ENCODE peak calls at places on chromosome 10, in five cellular contexts. One of them, this sample, is unnamed.

GRCh38 chr10:114839901-114840300 is 18.3 kb downstream of the FHIP2A start:
- DNase-seq in stimulated activated CD8-positive, alpha-beta memory T cell treated with anti-CD3 and anti-CD28 coated beads, Interleukin-15, amount 100 ng/mL, for 24 hours: no peak
- DNase-seq in AG08395: no peak
- DNase-seq in NCI-H2029 treated with DMSO at 0.1 percent for 48 hours: no peak
- DNase-seq in stimulated activated CD4-positive, alpha-beta T cell treated with anti-CD3 and anti-CD28 coated beads, Interleukin-2, amount 100 ng/mL, for 48 hours: no peak
- DNase-seq in this sample: no peak

GRCh38 chr10:129912161-129912917 is 51.7 kb downstream of the EBF3 start:
- DNase-seq in stimulated activated CD8-positive, alpha-beta memory T cell treated with anti-CD3 and anti-CD28 coated beads, Interleukin-15, amount 100 ng/mL, for 24 hours: no peak
- DNase-seq in AG08395: peak
- DNase-seq in NCI-H2029 treated with DMSO at 0.1 percent for 48 hours: no peak
- DNase-seq in stimulated activated CD4-positive, alpha-beta T cell treated with anti-CD3 and anti-CD28 coated beads, Interleukin-2, amount 100 ng/mL, for 48 hours: no peak
- DNase-seq in this sample: no peak

GRCh38 chr10:118915161-118915560 is 114.4 kb upstream of the NANOS1 start:
- DNase-seq in AG08395: no peak
- DNase-seq in stimulated activated CD8-positive, alpha-beta memory T cell treated with anti-CD3 and anti-CD28 coated beads, Interleukin-15, amount 100 ng/mL, for 24 hours: no peak
- DNase-seq in NCI-H2029 treated with DMSO at 0.1 percent for 48 hours: no peak
- DNase-seq in stimulated activated CD4-positive, alpha-beta T cell treated with anti-CD3 and anti-CD28 coated beads, Interleukin-2, amount 100 ng/mL, for 48 hours: no peak
- DNase-seq in this sample: no peak

GRCh38 chr10:88934900-88935672 is 17.5 kb downstream of the ACTA2 start:
- DNase-seq in AG08395: peak
- DNase-seq in stimulated activated CD8-positive, alpha-beta memory T cell treated with anti-CD3 and anti-CD28 coated beads, Interleukin-15, amount 100 ng/mL, for 24 hours: peak
- DNase-seq in stimulated activated CD4-positive, alpha-beta T cell treated with anti-CD3 and anti-CD28 coated beads, Interleukin-2, amount 100 ng/mL, for 48 hours: peak
- DNase-seq in NCI-H2029 treated with DMSO at 0.1 percent for 48 hours: peak
- DNase-seq in this sample: peak

GRCh38 chr10:11684717-11685645 is 57.2 kb upstream of the ECHDC3 start:
- DNase-seq in NCI-H2029 treated with DMSO at 0.1 percent for 48 hours: no peak
- DNase-seq in stimulated activated CD8-positive, alpha-beta memory T cell treated with anti-CD3 and anti-CD28 coated beads, Interleukin-15, amount 100 ng/mL, for 24 hours: peak
- DNase-seq in AG08395: peak
- DNase-seq in stimulated activated CD4-positive, alpha-beta T cell treated with anti-CD3 and anti-CD28 coated beads, Interleukin-2, amount 100 ng/mL, for 48 hours: peak
- DNase-seq in this sample: no peak

GRCh38 chr10:29387269-29387668 is 98.4 kb downstream of the LYZL1 start:
- DNase-seq in NCI-H2029 treated with DMSO at 0.1 percent for 48 hours: peak
- DNase-seq in stimulated activated CD8-positive, alpha-beta memory T cell treated with anti-CD3 and anti-CD28 coated beads, Interleukin-15, amount 100 ng/mL, for 24 hours: no peak
- DNase-seq in AG08395: no peak
- DNase-seq in stimulated activated CD4-positive, alpha-beta T cell treated with anti-CD3 and anti-CD28 coated beads, Interleukin-2, amount 100 ng/mL, for 48 hours: no peak
- DNase-seq in this sample: no peak

GRCh38 chr10:6786579-6787031 is 206.5 kb upstream of the PRKCQ start:
- DNase-seq in AG08395: peak
- DNase-seq in NCI-H2029 treated with DMSO at 0.1 percent for 48 hours: no peak
- DNase-seq in stimulated activated CD8-positive, alpha-beta memory T cell treated with anti-CD3 and anti-CD28 coated beads, Interleukin-15, amount 100 ng/mL, for 24 hours: no peak
- DNase-seq in stimulated activated CD4-positive, alpha-beta T cell treated with anti-CD3 and anti-CD28 coated beads, Interleukin-2, amount 100 ng/mL, for 48 hours: no peak
- DNase-seq in this sample: no peak

GRCh38 chr10:59993931-59994330 is 87.6 kb upstream of the CCDC6 start:
- DNase-seq in AG08395: no peak
- DNase-seq in stimulated activated CD8-positive, alpha-beta memory T cell treated with anti-CD3 and anti-CD28 coated beads, Interleukin-15, amount 100 ng/mL, for 24 hours: no peak
- DNase-seq in NCI-H2029 treated with DMSO at 0.1 percent for 48 hours: no peak
- DNase-seq in stimulated activated CD4-positive, alpha-beta T cell treated with anti-CD3 and anti-CD28 coated beads, Interleukin-2, amount 100 ng/mL, for 48 hours: no peak
- DNase-seq in this sample: no peak

GRCh38 chr10:7218974-7219373 is 191.9 kb downstream of the SFMBT2 start:
- DNase-seq in NCI-H2029 treated with DMSO at 0.1 percent for 48 hours: no peak
- DNase-seq in AG08395: no peak
- DNase-seq in stimulated activated CD4-positive, alpha-beta T cell treated with anti-CD3 and anti-CD28 coated beads, Interleukin-2, amount 100 ng/mL, for 48 hours: no peak
- DNase-seq in stimulated activated CD8-positive, alpha-beta memory T cell treated with anti-CD3 and anti-CD28 coated beads, Interleukin-15, amount 100 ng/mL, for 24 hours: no peak
- DNase-seq in this sample: no peak

GRCh38 chr10:119758448-119758847 is 32.6 kb downstream of the INPP5F start:
- DNase-seq in stimulated activated CD4-positive, alpha-beta T cell treated with anti-CD3 and anti-CD28 coated beads, Interleukin-2, amount 100 ng/mL, for 48 hours: no peak
- DNase-seq in AG08395: no peak
- DNase-seq in stimulated activated CD8-positive, alpha-beta memory T cell treated with anti-CD3 and anti-CD28 coated beads, Interleukin-15, amount 100 ng/mL, for 24 hours: no peak
- DNase-seq in NCI-H2029 treated with DMSO at 0.1 percent for 48 hours: no peak
- DNase-seq in this sample: no peak

GRCh38 chr10:115827650-115828049 is 445.4 kb downstream of the GFRA1 start:
- DNase-seq in NCI-H2029 treated with DMSO at 0.1 percent for 48 hours: no peak
- DNase-seq in stimulated activated CD8-positive, alpha-beta memory T cell treated with anti-CD3 and anti-CD28 coated beads, Interleukin-15, amount 100 ng/mL, for 24 hours: no peak
- DNase-seq in stimulated activated CD4-positive, alpha-beta T cell treated with anti-CD3 and anti-CD28 coated beads, Interleukin-2, amount 100 ng/mL, for 48 hours: no peak
- DNase-seq in AG08395: peak
- DNase-seq in this sample: no peak

GRCh38 chr10:78178940-78179339 is 145.3 kb downstream of the RPS24 start:
- DNase-seq in AG08395: peak
- DNase-seq in NCI-H2029 treated with DMSO at 0.1 percent for 48 hours: peak
- DNase-seq in stimulated activated CD8-positive, alpha-beta memory T cell treated with anti-CD3 and anti-CD28 coated beads, Interleukin-15, amount 100 ng/mL, for 24 hours: no peak
- DNase-seq in stimulated activated CD4-positive, alpha-beta T cell treated with anti-CD3 and anti-CD28 coated beads, Interleukin-2, amount 100 ng/mL, for 48 hours: no peak
- DNase-seq in this sample: no peak

GRCh38 chr10:48291190-48291589 is 15.3 kb upstream of the MAPK8 start:
- DNase-seq in stimulated activated CD8-positive, alpha-beta memory T cell treated with anti-CD3 and anti-CD28 coated beads, Interleukin-15, amount 100 ng/mL, for 24 hours: no peak
- DNase-seq in AG08395: no peak
- DNase-seq in stimulated activated CD4-positive, alpha-beta T cell treated with anti-CD3 and anti-CD28 coated beads, Interleukin-2, amount 100 ng/mL, for 48 hours: no peak
- DNase-seq in NCI-H2029 treated with DMSO at 0.1 percent for 48 hours: no peak
- DNase-seq in this sample: no peak

GRCh38 chr10:36341466-36341865 is 699.4 kb upstream of the FZD8 start:
- DNase-seq in stimulated activated CD4-positive, alpha-beta T cell treated with anti-CD3 and anti-CD28 coated beads, Interleukin-2, amount 100 ng/mL, for 48 hours: no peak
- DNase-seq in NCI-H2029 treated with DMSO at 0.1 percent for 48 hours: no peak
- DNase-seq in stimulated activated CD8-positive, alpha-beta memory T cell treated with anti-CD3 and anti-CD28 coated beads, Interleukin-15, amount 100 ng/mL, for 24 hours: no peak
- DNase-seq in AG08395: no peak
- DNase-seq in this sample: no peak

GRCh38 chr10:66917104-66917503 is 8.7 kb upstream of the LRRTM3 start:
- DNase-seq in stimulated activated CD4-positive, alpha-beta T cell treated with anti-CD3 and anti-CD28 coated beads, Interleukin-2, amount 100 ng/mL, for 48 hours: no peak
- DNase-seq in NCI-H2029 treated with DMSO at 0.1 percent for 48 hours: no peak
- DNase-seq in AG08395: no peak
- DNase-seq in stimulated activated CD8-positive, alpha-beta memory T cell treated with anti-CD3 and anti-CD28 coated beads, Interleukin-15, amount 100 ng/mL, for 24 hours: no peak
- DNase-seq in this sample: no peak

GRCh38 chr10:129411772-129412171 is 55.3 kb upstream of the MGMT start:
- DNase-seq in NCI-H2029 treated with DMSO at 0.1 percent for 48 hours: no peak
- DNase-seq in stimulated activated CD4-positive, alpha-beta T cell treated with anti-CD3 and anti-CD28 coated beads, Interleukin-2, amount 100 ng/mL, for 48 hours: no peak
- DNase-seq in AG08395: no peak
- DNase-seq in stimulated activated CD8-positive, alpha-beta memory T cell treated with anti-CD3 and anti-CD28 coated beads, Interleukin-15, amount 100 ng/mL, for 24 hours: no peak
- DNase-seq in this sample: no peak

GRCh38 chr10:14533295-14533694 is 202.6 kb upstream of the FRMD4A start:
- DNase-seq in AG08395: no peak
- DNase-seq in NCI-H2029 treated with DMSO at 0.1 percent for 48 hours: no peak
- DNase-seq in stimulated activated CD8-positive, alpha-beta memory T cell treated with anti-CD3 and anti-CD28 coated beads, Interleukin-15, amount 100 ng/mL, for 24 hours: no peak
- DNase-seq in stimulated activated CD4-positive, alpha-beta T cell treated with anti-CD3 and anti-CD28 coated beads, Interleukin-2, amount 100 ng/mL, for 48 hours: no peak
- DNase-seq in this sample: no peak

GRCh38 chr10:124522131-124522902 is 60.7 kb downstream of the LHPP start:
- DNase-seq in stimulated activated CD8-positive, alpha-beta memory T cell treated with anti-CD3 and anti-CD28 coated beads, Interleukin-15, amount 100 ng/mL, for 24 hours: no peak
- DNase-seq in stimulated activated CD4-positive, alpha-beta T cell treated with anti-CD3 and anti-CD28 coated beads, Interleukin-2, amount 100 ng/mL, for 48 hours: no peak
- DNase-seq in NCI-H2029 treated with DMSO at 0.1 percent for 48 hours: no peak
- DNase-seq in AG08395: no peak
- DNase-seq in this sample: no peak

GRCh38 chr10:75894761-75895160 is 463.3 kb downstream of the LRMDA start:
- DNase-seq in stimulated activated CD4-positive, alpha-beta T cell treated with anti-CD3 and anti-CD28 coated beads, Interleukin-2, amount 100 ng/mL, for 48 hours: no peak
- DNase-seq in NCI-H2029 treated with DMSO at 0.1 percent for 48 hours: no peak
- DNase-seq in AG08395: no peak
- DNase-seq in stimulated activated CD8-positive, alpha-beta memory T cell treated with anti-CD3 and anti-CD28 coated beads, Interleukin-15, amount 100 ng/mL, for 24 hours: no peak
- DNase-seq in this sample: no peak

GRCh38 chr10:87930141-87930540 is 66.7 kb downstream of the PTEN start:
- DNase-seq in stimulated activated CD8-positive, alpha-beta memory T cell treated with anti-CD3 and anti-CD28 coated beads, Interleukin-15, amount 100 ng/mL, for 24 hours: no peak
- DNase-seq in AG08395: no peak
- DNase-seq in NCI-H2029 treated with DMSO at 0.1 percent for 48 hours: no peak
- DNase-seq in stimulated activated CD4-positive, alpha-beta T cell treated with anti-CD3 and anti-CD28 coated beads, Interleukin-2, amount 100 ng/mL, for 48 hours: no peak
- DNase-seq in this sample: no peak

GRCh38 chr10:131022981-131023380 is 288.5 kb downstream of the TCERG1L start:
- DNase-seq in stimulated activated CD8-positive, alpha-beta memory T cell treated with anti-CD3 and anti-CD28 coated beads, Interleukin-15, amount 100 ng/mL, for 24 hours: no peak
- DNase-seq in NCI-H2029 treated with DMSO at 0.1 percent for 48 hours: no peak
- DNase-seq in stimulated activated CD4-positive, alpha-beta T cell treated with anti-CD3 and anti-CD28 coated beads, Interleukin-2, amount 100 ng/mL, for 48 hours: no peak
- DNase-seq in AG08395: no peak
- DNase-seq in this sample: no peak

GRCh38 chr10:124076334-124076733 is 17.1 kb downstream of the CHST15 start:
- DNase-seq in stimulated activated CD4-positive, alpha-beta T cell treated with anti-CD3 and anti-CD28 coated beads, Interleukin-2, amount 100 ng/mL, for 48 hours: no peak
- DNase-seq in NCI-H2029 treated with DMSO at 0.1 percent for 48 hours: no peak
- DNase-seq in AG08395: no peak
- DNase-seq in stimulated activated CD8-positive, alpha-beta memory T cell treated with anti-CD3 and anti-CD28 coated beads, Interleukin-15, amount 100 ng/mL, for 24 hours: no peak
- DNase-seq in this sample: no peak

GRCh38 chr10:62082729-62083412 is 181.4 kb downstream of the ARID5B start:
- DNase-seq in stimulated activated CD8-positive, alpha-beta memory T cell treated with anti-CD3 and anti-CD28 coated beads, Interleukin-15, amount 100 ng/mL, for 24 hours: no peak
- DNase-seq in AG08395: no peak
- DNase-seq in NCI-H2029 treated with DMSO at 0.1 percent for 48 hours: no peak
- DNase-seq in stimulated activated CD4-positive, alpha-beta T cell treated with anti-CD3 and anti-CD28 coated beads, Interleukin-2, amount 100 ng/mL, for 48 hours: no peak
- DNase-seq in this sample: peak

GRCh38 chr10:124722812-124723783 is 21.1 kb downstream of the FAM53B start:
- DNase-seq in AG08395: no peak
- DNase-seq in stimulated activated CD4-positive, alpha-beta T cell treated with anti-CD3 and anti-CD28 coated beads, Interleukin-2, amount 100 ng/mL, for 48 hours: peak
- DNase-seq in NCI-H2029 treated with DMSO at 0.1 percent for 48 hours: no peak
- DNase-seq in stimulated activated CD8-positive, alpha-beta memory T cell treated with anti-CD3 and anti-CD28 coated beads, Interleukin-15, amount 100 ng/mL, for 24 hours: no peak
- DNase-seq in this sample: no peak

GRCh38 chr10:80041162-80041561 is 37.3 kb upstream of the TMEM254 start:
- DNase-seq in NCI-H2029 treated with DMSO at 0.1 percent for 48 hours: no peak
- DNase-seq in stimulated activated CD4-positive, alpha-beta T cell treated with anti-CD3 and anti-CD28 coated beads, Interleukin-2, amount 100 ng/mL, for 48 hours: no peak
- DNase-seq in AG08395: no peak
- DNase-seq in stimulated activated CD8-positive, alpha-beta memory T cell treated with anti-CD3 and anti-CD28 coated beads, Interleukin-15, amount 100 ng/mL, for 24 hours: no peak
- DNase-seq in this sample: no peak

GRCh38 chr10:111944331-111944730 is 239.2 kb downstream of the GPAM start:
- DNase-seq in stimulated activated CD8-positive, alpha-beta memory T cell treated with anti-CD3 and anti-CD28 coated beads, Interleukin-15, amount 100 ng/mL, for 24 hours: no peak
- DNase-seq in stimulated activated CD4-positive, alpha-beta T cell treated with anti-CD3 and anti-CD28 coated beads, Interleukin-2, amount 100 ng/mL, for 48 hours: no peak
- DNase-seq in AG08395: no peak
- DNase-seq in NCI-H2029 treated with DMSO at 0.1 percent for 48 hours: no peak
- DNase-seq in this sample: no peak

GRCh38 chr10:17059197-17059688 is 70.4 kb downstream of the CUBN start:
- DNase-seq in NCI-H2029 treated with DMSO at 0.1 percent for 48 hours: no peak
- DNase-seq in AG08395: peak
- DNase-seq in stimulated activated CD8-positive, alpha-beta memory T cell treated with anti-CD3 and anti-CD28 coated beads, Interleukin-15, amount 100 ng/mL, for 24 hours: no peak
- DNase-seq in stimulated activated CD4-positive, alpha-beta T cell treated with anti-CD3 and anti-CD28 coated beads, Interleukin-2, amount 100 ng/mL, for 48 hours: no peak
- DNase-seq in this sample: no peak

GRCh38 chr10:118567701-118568248 is 27.7 kb downstream of the PRLHR start:
- DNase-seq in AG08395: no peak
- DNase-seq in stimulated activated CD4-positive, alpha-beta T cell treated with anti-CD3 and anti-CD28 coated beads, Interleukin-2, amount 100 ng/mL, for 48 hours: no peak
- DNase-seq in NCI-H2029 treated with DMSO at 0.1 percent for 48 hours: no peak
- DNase-seq in stimulated activated CD8-positive, alpha-beta memory T cell treated with anti-CD3 and anti-CD28 coated beads, Interleukin-15, amount 100 ng/mL, for 24 hours: no peak
- DNase-seq in this sample: no peak

GRCh38 chr10:36538945-36539586 is 586.3 kb upstream of the ANKRD30A start:
- DNase-seq in NCI-H2029 treated with DMSO at 0.1 percent for 48 hours: no peak
- DNase-seq in stimulated activated CD8-positive, alpha-beta memory T cell treated with anti-CD3 and anti-CD28 coated beads, Interleukin-15, amount 100 ng/mL, for 24 hours: no peak
- DNase-seq in stimulated activated CD4-positive, alpha-beta T cell treated with anti-CD3 and anti-CD28 coated beads, Interleukin-2, amount 100 ng/mL, for 48 hours: no peak
- DNase-seq in AG08395: no peak
- DNase-seq in this sample: peak

GRCh38 chr10:94439275-94439861 is 37.0 kb downstream of the TBC1D12 start:
- DNase-seq in NCI-H2029 treated with DMSO at 0.1 percent for 48 hours: no peak
- DNase-seq in stimulated activated CD4-positive, alpha-beta T cell treated with anti-CD3 and anti-CD28 coated beads, Interleukin-2, amount 100 ng/mL, for 48 hours: no peak
- DNase-seq in AG08395: peak
- DNase-seq in stimulated activated CD8-positive, alpha-beta memory T cell treated with anti-CD3 and anti-CD28 coated beads, Interleukin-15, amount 100 ng/mL, for 24 hours: no peak
- DNase-seq in this sample: no peak

GRCh38 chr10:1134156-1134555 is 78.0 kb downstream of the WDR37 start:
- DNase-seq in stimulated activated CD4-positive, alpha-beta T cell treated with anti-CD3 and anti-CD28 coated beads, Interleukin-2, amount 100 ng/mL, for 48 hours: no peak
- DNase-seq in stimulated activated CD8-positive, alpha-beta memory T cell treated with anti-CD3 and anti-CD28 coated beads, Interleukin-15, amount 100 ng/mL, for 24 hours: no peak
- DNase-seq in AG08395: no peak
- DNase-seq in NCI-H2029 treated with DMSO at 0.1 percent for 48 hours: no peak
- DNase-seq in this sample: no peak

GRCh38 chr10:75660833-75661232 is 229.4 kb downstream of the LRMDA start:
- DNase-seq in stimulated activated CD8-positive, alpha-beta memory T cell treated with anti-CD3 and anti-CD28 coated beads, Interleukin-15, amount 100 ng/mL, for 24 hours: no peak
- DNase-seq in AG08395: no peak
- DNase-seq in stimulated activated CD4-positive, alpha-beta T cell treated with anti-CD3 and anti-CD28 coated beads, Interleukin-2, amount 100 ng/mL, for 48 hours: no peak
- DNase-seq in NCI-H2029 treated with DMSO at 0.1 percent for 48 hours: no peak
- DNase-seq in this sample: no peak

GRCh38 chr10:89679986-89680385 is 21.4 kb upstream of the KIF20B start:
- DNase-seq in AG08395: no peak
- DNase-seq in stimulated activated CD8-positive, alpha-beta memory T cell treated with anti-CD3 and anti-CD28 coated beads, Interleukin-15, amount 100 ng/mL, for 24 hours: no peak
- DNase-seq in stimulated activated CD4-positive, alpha-beta T cell treated with anti-CD3 and anti-CD28 coated beads, Interleukin-2, amount 100 ng/mL, for 48 hours: no peak
- DNase-seq in NCI-H2029 treated with DMSO at 0.1 percent for 48 hours: no peak
- DNase-seq in this sample: no peak

GRCh38 chr10:61280303-61280702 is 172.9 kb downstream of the TMEM26 start:
- DNase-seq in NCI-H2029 treated with DMSO at 0.1 percent for 48 hours: no peak
- DNase-seq in stimulated activated CD8-positive, alpha-beta memory T cell treated with anti-CD3 and anti-CD28 coated beads, Interleukin-15, amount 100 ng/mL, for 24 hours: no peak
- DNase-seq in stimulated activated CD4-positive, alpha-beta T cell treated with anti-CD3 and anti-CD28 coated beads, Interleukin-2, amount 100 ng/mL, for 48 hours: no peak
- DNase-seq in AG08395: peak
- DNase-seq in this sample: no peak

GRCh38 chr10:13759167-13759566 is 172.4 kb downstream of the PRPF18 start:
- DNase-seq in AG08395: no peak
- DNase-seq in NCI-H2029 treated with DMSO at 0.1 percent for 48 hours: no peak
- DNase-seq in stimulated activated CD8-positive, alpha-beta memory T cell treated with anti-CD3 and anti-CD28 coated beads, Interleukin-15, amount 100 ng/mL, for 24 hours: no peak
- DNase-seq in stimulated activated CD4-positive, alpha-beta T cell treated with anti-CD3 and anti-CD28 coated beads, Interleukin-2, amount 100 ng/mL, for 48 hours: no peak
- DNase-seq in this sample: no peak

GRCh38 chr10:46250481-46250880 is 36.3 kb upstream of the ANTXRL start:
- DNase-seq in stimulated activated CD4-positive, alpha-beta T cell treated with anti-CD3 and anti-CD28 coated beads, Interleukin-2, amount 100 ng/mL, for 48 hours: no peak
- DNase-seq in NCI-H2029 treated with DMSO at 0.1 percent for 48 hours: no peak
- DNase-seq in AG08395: no peak
- DNase-seq in stimulated activated CD8-positive, alpha-beta memory T cell treated with anti-CD3 and anti-CD28 coated beads, Interleukin-15, amount 100 ng/mL, for 24 hours: no peak
- DNase-seq in this sample: no peak